ENCODE peak calls at places on chromosomes 11 and 22, in eight cellular contexts. One of them, this sample, is unnamed.

GRCh38 chr11:75428301-75428724 is 4.7 kb downstream of the KLHL35 start:
- DNase-seq in thoracic aorta: peak
- DNase-seq in pancreas: peak
- DNase-seq in activated T-cell treated with anti-CD3 and anti-CD28 coated beads for 1 hour: peak
- DNase-seq in NCI-H2029: peak
- DNase-seq in SK-N-SH: peak
- DNase-seq in NCI-H1092: no peak
- DNase-seq in A172: peak
- DNase-seq in this sample: peak

GRCh38 chr11:24478718-24479117 is 18.1 kb upstream of the LUZP2 start:
- DNase-seq in thoracic aorta: no peak
- DNase-seq in pancreas: no peak
- DNase-seq in activated T-cell treated with anti-CD3 and anti-CD28 coated beads for 1 hour: no peak
- DNase-seq in NCI-H2029: no peak
- DNase-seq in SK-N-SH: no peak
- DNase-seq in NCI-H1092: no peak
- DNase-seq in A172: no peak
- DNase-seq in this sample: no peak

GRCh38 chr11:44199816-44200215 is 104.3 kb downstream of the EXT2 start:
- DNase-seq in thoracic aorta: no peak
- DNase-seq in pancreas: no peak
- DNase-seq in activated T-cell treated with anti-CD3 and anti-CD28 coated beads for 1 hour: no peak
- DNase-seq in NCI-H2029: no peak
- DNase-seq in SK-N-SH: no peak
- DNase-seq in NCI-H1092: no peak
- DNase-seq in A172: no peak
- DNase-seq in this sample: no peak

GRCh38 chr22:27062857-27063256 is 405.5 kb downstream of the MIAT start:
- DNase-seq in thoracic aorta: no peak
- DNase-seq in pancreas: no peak
- DNase-seq in activated T-cell treated with anti-CD3 and anti-CD28 coated beads for 1 hour: no peak
- DNase-seq in NCI-H2029: no peak
- DNase-seq in SK-N-SH: no peak
- DNase-seq in NCI-H1092: no peak
- DNase-seq in A172: no peak
- DNase-seq in this sample: no peak

GRCh38 chr11:46489668-46490560 is 98.3 kb upstream of the CHRM4 start:
- DNase-seq in thoracic aorta: no peak
- DNase-seq in pancreas: peak
- DNase-seq in activated T-cell treated with anti-CD3 and anti-CD28 coated beads for 1 hour: peak
- DNase-seq in NCI-H2029: peak
- DNase-seq in SK-N-SH: peak
- DNase-seq in NCI-H1092: peak
- DNase-seq in A172: peak
- DNase-seq in this sample: no peak

GRCh38 chr11:975824-976223 is 50.2 kb downstream of the AP2A2 start:
- DNase-seq in thoracic aorta: no peak
- DNase-seq in pancreas: no peak
- DNase-seq in activated T-cell treated with anti-CD3 and anti-CD28 coated beads for 1 hour: no peak
- DNase-seq in NCI-H2029: no peak
- DNase-seq in SK-N-SH: peak
- DNase-seq in NCI-H1092: no peak
- DNase-seq in A172: peak
- DNase-seq in this sample: no peak

GRCh38 chr22:36301851-36302250 is 48.9 kb downstream of the APOL1 start:
- DNase-seq in thoracic aorta: no peak
- DNase-seq in pancreas: no peak
- DNase-seq in activated T-cell treated with anti-CD3 and anti-CD28 coated beads for 1 hour: no peak
- DNase-seq in NCI-H2029: no peak
- DNase-seq in SK-N-SH: no peak
- DNase-seq in NCI-H1092: no peak
- DNase-seq in A172: no peak
- DNase-seq in this sample: no peak

GRCh38 chr11:68680541-68681231 is 3.7 kb upstream of the GAL start:
- DNase-seq in thoracic aorta: no peak
- DNase-seq in pancreas: no peak
- DNase-seq in activated T-cell treated with anti-CD3 and anti-CD28 coated beads for 1 hour: no peak
- DNase-seq in NCI-H2029: no peak
- DNase-seq in SK-N-SH: no peak
- DNase-seq in NCI-H1092: no peak
- DNase-seq in A172: no peak
- DNase-seq in this sample: no peak

GRCh38 chr11:112513936-112514716 is 253.5 kb upstream of the PLET1 start:
- DNase-seq in thoracic aorta: no peak
- DNase-seq in pancreas: no peak
- DNase-seq in activated T-cell treated with anti-CD3 and anti-CD28 coated beads for 1 hour: no peak
- DNase-seq in NCI-H2029: no peak
- DNase-seq in SK-N-SH: peak
- DNase-seq in NCI-H1092: peak
- DNase-seq in A172: no peak
- DNase-seq in this sample: no peak

GRCh38 chr22:40334899-40335298 is 11.4 kb upstream of the ADSL start:
- DNase-seq in thoracic aorta: no peak
- DNase-seq in pancreas: no peak
- DNase-seq in activated T-cell treated with anti-CD3 and anti-CD28 coated beads for 1 hour: no peak
- DNase-seq in NCI-H2029: no peak
- DNase-seq in SK-N-SH: peak
- DNase-seq in NCI-H1092: no peak
- DNase-seq in A172: no peak
- DNase-seq in this sample: no peak

GRCh38 chr22:27883656-27884350 is 35.3 kb downstream of the PITPNB start:
- DNase-seq in thoracic aorta: no peak
- DNase-seq in pancreas: no peak
- DNase-seq in activated T-cell treated with anti-CD3 and anti-CD28 coated beads for 1 hour: no peak
- DNase-seq in NCI-H2029: no peak
- DNase-seq in SK-N-SH: no peak
- DNase-seq in NCI-H1092: no peak
- DNase-seq in A172: no peak
- DNase-seq in this sample: no peak

GRCh38 chr22:19448739-19449421 is 1.4 kb upstream of the C22orf39 start:
- DNase-seq in thoracic aorta: no peak
- DNase-seq in pancreas: no peak
- DNase-seq in activated T-cell treated with anti-CD3 and anti-CD28 coated beads for 1 hour: no peak
- DNase-seq in NCI-H2029: no peak
- DNase-seq in SK-N-SH: no peak
- DNase-seq in NCI-H1092: no peak
- DNase-seq in A172: no peak
- DNase-seq in this sample: peak

GRCh38 chr11:8732748-8733241 is 50.2 kb downstream of the RPL27A start:
- DNase-seq in thoracic aorta: peak
- DNase-seq in pancreas: peak
- DNase-seq in activated T-cell treated with anti-CD3 and anti-CD28 coated beads for 1 hour: no peak
- DNase-seq in NCI-H2029: no peak
- DNase-seq in SK-N-SH: no peak
- DNase-seq in NCI-H1092: no peak
- DNase-seq in A172: peak
- DNase-seq in this sample: no peak

GRCh38 chr11:58561394-58562102 is 14.1 kb downstream of the LPXN start:
- DNase-seq in thoracic aorta: no peak
- DNase-seq in pancreas: no peak
- DNase-seq in activated T-cell treated with anti-CD3 and anti-CD28 coated beads for 1 hour: no peak
- DNase-seq in NCI-H2029: no peak
- DNase-seq in SK-N-SH: no peak
- DNase-seq in NCI-H1092: no peak
- DNase-seq in A172: no peak
- DNase-seq in this sample: no peak

GRCh38 chr11:132977241-132977640 is 555.1 kb downstream of the OPCML start:
- DNase-seq in thoracic aorta: no peak
- DNase-seq in pancreas: no peak
- DNase-seq in activated T-cell treated with anti-CD3 and anti-CD28 coated beads for 1 hour: no peak
- DNase-seq in NCI-H2029: no peak
- DNase-seq in SK-N-SH: no peak
- DNase-seq in NCI-H1092: no peak
- DNase-seq in A172: no peak
- DNase-seq in this sample: no peak

GRCh38 chr22:29951675-29952413 is 68.9 kb downstream of the MTMR3 start:
- DNase-seq in thoracic aorta: no peak
- DNase-seq in pancreas: no peak
- DNase-seq in activated T-cell treated with anti-CD3 and anti-CD28 coated beads for 1 hour: no peak
- DNase-seq in NCI-H2029: no peak
- DNase-seq in SK-N-SH: peak
- DNase-seq in NCI-H1092: no peak
- DNase-seq in A172: no peak
- DNase-seq in this sample: no peak

GRCh38 chr11:58003591-58003990 is 20.1 kb upstream of the OR9Q1 start:
- DNase-seq in thoracic aorta: no peak
- DNase-seq in pancreas: no peak
- DNase-seq in activated T-cell treated with anti-CD3 and anti-CD28 coated beads for 1 hour: no peak
- DNase-seq in NCI-H2029: no peak
- DNase-seq in SK-N-SH: no peak
- DNase-seq in NCI-H1092: no peak
- DNase-seq in A172: no peak
- DNase-seq in this sample: no peak

GRCh38 chr11:13818325-13818724 is 144.2 kb upstream of the SPON1 start:
- DNase-seq in thoracic aorta: no peak
- DNase-seq in pancreas: no peak
- DNase-seq in activated T-cell treated with anti-CD3 and anti-CD28 coated beads for 1 hour: no peak
- DNase-seq in NCI-H2029: no peak
- DNase-seq in SK-N-SH: no peak
- DNase-seq in NCI-H1092: no peak
- DNase-seq in A172: no peak
- DNase-seq in this sample: no peak

GRCh38 chr11:30218278-30218677 is 12.5 kb upstream of the FSHB start:
- DNase-seq in thoracic aorta: no peak
- DNase-seq in pancreas: no peak
- DNase-seq in activated T-cell treated with anti-CD3 and anti-CD28 coated beads for 1 hour: no peak
- DNase-seq in NCI-H2029: no peak
- DNase-seq in SK-N-SH: no peak
- DNase-seq in NCI-H1092: no peak
- DNase-seq in A172: no peak
- DNase-seq in this sample: no peak

GRCh38 chr11:121466063-121466794 is 13.5 kb upstream of the SORL1-AS1 start:
- DNase-seq in thoracic aorta: peak
- DNase-seq in pancreas: peak
- DNase-seq in activated T-cell treated with anti-CD3 and anti-CD28 coated beads for 1 hour: no peak
- DNase-seq in NCI-H2029: peak
- DNase-seq in SK-N-SH: peak
- DNase-seq in NCI-H1092: peak
- DNase-seq in A172: peak
- DNase-seq in this sample: no peak

GRCh38 chr22:19117111-19117512 is 5.1 kb downstream of the DGCR2 start:
- DNase-seq in thoracic aorta: no peak
- DNase-seq in pancreas: no peak
- DNase-seq in activated T-cell treated with anti-CD3 and anti-CD28 coated beads for 1 hour: no peak
- DNase-seq in NCI-H2029: peak
- DNase-seq in SK-N-SH: no peak
- DNase-seq in NCI-H1092: no peak
- DNase-seq in A172: no peak
- DNase-seq in this sample: no peak

GRCh38 chr22:38461414-38462081 is 6.3 kb upstream of the KDELR3 start:
- DNase-seq in thoracic aorta: peak
- DNase-seq in pancreas: peak
- DNase-seq in activated T-cell treated with anti-CD3 and anti-CD28 coated beads for 1 hour: peak
- DNase-seq in NCI-H2029: peak
- DNase-seq in SK-N-SH: peak
- DNase-seq in NCI-H1092: peak
- DNase-seq in A172: peak
- DNase-seq in this sample: no peak

GRCh38 chr11:67411785-67412152 is 3.7 kb upstream of the CARNS1 start:
- DNase-seq in thoracic aorta: no peak
- DNase-seq in pancreas: no peak
- DNase-seq in activated T-cell treated with anti-CD3 and anti-CD28 coated beads for 1 hour: no peak
- DNase-seq in NCI-H2029: no peak
- DNase-seq in SK-N-SH: no peak
- DNase-seq in NCI-H1092: no peak
- DNase-seq in A172: no peak
- DNase-seq in this sample: no peak

GRCh38 chr11:10592331-10592730 is 23.9 kb upstream of the LYVE1 start:
- DNase-seq in thoracic aorta: no peak
- DNase-seq in pancreas: no peak
- DNase-seq in activated T-cell treated with anti-CD3 and anti-CD28 coated beads for 1 hour: no peak
- DNase-seq in NCI-H2029: no peak
- DNase-seq in SK-N-SH: no peak
- DNase-seq in NCI-H1092: no peak
- DNase-seq in A172: peak
- DNase-seq in this sample: no peak

GRCh38 chr22:27982106-27982505 is 63.0 kb upstream of the PITPNB start:
- DNase-seq in thoracic aorta: no peak
- DNase-seq in pancreas: no peak
- DNase-seq in activated T-cell treated with anti-CD3 and anti-CD28 coated beads for 1 hour: no peak
- DNase-seq in NCI-H2029: no peak
- DNase-seq in SK-N-SH: no peak
- DNase-seq in NCI-H1092: no peak
- DNase-seq in A172: no peak
- DNase-seq in this sample: no peak

This sample was measured in GM12864.